ENCODE peak calls at places on chromosomes 16 and 17, in four cellular contexts. One of them, this sample, is unnamed.

GRCh38 chr17:55770220-55770870 is 19.5 kb downstream of the PCTP start:
- DNase-seq in H1: no peak
- DNase-seq in HepG2: peak
- DNase-seq in K562: peak
- DNase-seq in this sample: peak

GRCh38 chr17:8586766-8587165 is 43.8 kb downstream of the MYH10 start:
- DNase-seq in H1: no peak
- DNase-seq in HepG2: no peak
- DNase-seq in K562: no peak
- DNase-seq in this sample: no peak

GRCh38 chr16:85587763-85588474 is 25.2 kb upstream of the GSE1 start:
- DNase-seq in H1: no peak
- DNase-seq in HepG2: no peak
- DNase-seq in K562: no peak
- DNase-seq in this sample: no peak

GRCh38 chr17:57989011-57989345 is 924 bp upstream of the VEZF1 start:
- DNase-seq in H1: no peak
- DNase-seq in HepG2: peak
- DNase-seq in K562: peak
- DNase-seq in this sample: peak

GRCh38 chr16:48627148-48627547 is 17.2 kb upstream of the N4BP1 start:
- DNase-seq in H1: no peak
- DNase-seq in HepG2: no peak
- DNase-seq in K562: no peak
- DNase-seq in this sample: no peak

GRCh38 chr16:86044241-86044671 is 145.3 kb downstream of the IRF8 start:
- DNase-seq in H1: peak
- DNase-seq in HepG2: peak
- DNase-seq in K562: peak
- DNase-seq in this sample: peak

GRCh38 chr16:17784073-17784472 is 313.3 kb upstream of the XYLT1 start:
- DNase-seq in H1: no peak
- DNase-seq in HepG2: peak
- DNase-seq in K562: peak
- DNase-seq in this sample: no peak

GRCh38 chr17:50207792-50208567 is 6.5 kb upstream of the COL1A1 start:
- DNase-seq in H1: no peak
- DNase-seq in HepG2: no peak
- DNase-seq in K562: no peak
- DNase-seq in this sample: no peak

GRCh38 chr17:34222732-34223486 is 32.2 kb upstream of the CCL2 start:
- DNase-seq in H1: no peak
- DNase-seq in HepG2: no peak
- DNase-seq in K562: no peak
- DNase-seq in this sample: no peak

GRCh38 chr16:72112452-72112792 is 18.8 kb downstream of the DHX38 start:
- DNase-seq in H1: no peak
- DNase-seq in HepG2: no peak
- DNase-seq in K562: no peak
- DNase-seq in this sample: no peak

GRCh38 chr17:1186923-1187771 is 7.4 kb upstream of the ABR start:
- DNase-seq in H1: no peak
- DNase-seq in HepG2: peak
- DNase-seq in K562: peak
- DNase-seq in this sample: peak

GRCh38 chr16:66477028-66477515 is 50.0 kb downstream of the BEAN1 start:
- DNase-seq in H1: no peak
- DNase-seq in HepG2: no peak
- DNase-seq in K562: no peak
- DNase-seq in this sample: no peak

GRCh38 chr16:66474750-66475199 is 47.7 kb downstream of the BEAN1 start:
- DNase-seq in H1: no peak
- DNase-seq in HepG2: no peak
- DNase-seq in K562: no peak
- DNase-seq in this sample: no peak

GRCh38 chr16:66478733-66479511 is 51.8 kb downstream of the BEAN1 start:
- DNase-seq in H1: peak
- DNase-seq in HepG2: peak
- DNase-seq in K562: peak
- DNase-seq in this sample: peak

GRCh38 chr16:66475232-66475631 is 48.1 kb downstream of the BEAN1 start:
- DNase-seq in H1: no peak
- DNase-seq in HepG2: no peak
- DNase-seq in K562: no peak
- DNase-seq in this sample: no peak

DNA sequence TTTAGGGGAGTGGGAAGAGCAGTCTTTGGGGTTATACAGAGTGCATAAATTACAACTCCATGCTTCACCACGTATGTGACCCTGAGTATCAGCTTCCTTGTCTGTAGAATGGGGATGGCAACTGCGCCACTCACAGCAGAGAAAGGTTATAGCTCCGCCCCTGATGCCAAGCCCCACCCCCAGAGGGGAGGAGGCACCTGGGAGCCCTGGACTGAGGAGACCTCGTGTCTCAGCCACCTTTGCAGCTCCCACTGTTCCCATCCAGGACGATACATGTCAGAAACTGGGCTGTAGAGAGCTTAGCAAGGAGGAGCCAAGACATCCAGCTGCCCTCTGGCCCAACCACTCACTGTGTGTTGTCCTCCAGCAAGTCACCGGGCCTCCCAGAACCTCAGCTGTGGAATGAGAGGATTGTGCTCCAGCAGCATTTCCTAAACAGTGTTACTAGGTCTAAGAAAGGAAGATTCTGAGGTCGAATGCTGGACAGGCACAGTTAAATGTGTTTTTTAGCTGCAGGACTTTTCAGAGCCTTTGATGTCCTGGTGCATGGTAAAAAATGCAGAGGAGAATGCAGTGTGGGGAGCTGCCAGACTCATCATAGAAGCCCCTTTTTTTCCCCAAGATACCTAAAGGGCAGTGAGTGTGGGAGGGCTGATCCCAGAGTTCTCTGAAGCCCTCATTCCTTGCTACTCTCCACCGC is 49.4 kb downstream of the BEAN1 start:
- DNase-seq in H1: no peak
- DNase-seq in HepG2: no peak
- DNase-seq in K562: peak
- DNase-seq in this sample: no peak
- TF ChIP-seq FOSL1 in H1: no peak
- TF ChIP-seq FOSL1 in HepG2: no peak
- TF ChIP-seq FOSL1 in K562: no peak
- TF ChIP-seq FOSL1 in this sample: no peak

GRCh38 chr17:7204828-7205461 is 14.7 kb downstream of the DLG4 start:
- DNase-seq in H1: peak
- DNase-seq in HepG2: no peak
- DNase-seq in K562: peak
- DNase-seq in this sample: peak

GRCh38 chr17:7208027-7208571 is 11.5 kb downstream of the DLG4 start:
- DNase-seq in H1: no peak
- DNase-seq in HepG2: no peak
- DNase-seq in K562: no peak
- DNase-seq in this sample: no peak

GRCh38 chr17:7207120-7208001 is 12.3 kb downstream of the DLG4 start:
- DNase-seq in H1: no peak
- DNase-seq in HepG2: no peak
- DNase-seq in K562: peak
- DNase-seq in this sample: no peak

GRCh38 chr17:7203391-7203790 is 16.2 kb downstream of the DLG4 start:
- DNase-seq in H1: no peak
- DNase-seq in HepG2: no peak
- DNase-seq in K562: no peak
- DNase-seq in this sample: no peak

DNA sequence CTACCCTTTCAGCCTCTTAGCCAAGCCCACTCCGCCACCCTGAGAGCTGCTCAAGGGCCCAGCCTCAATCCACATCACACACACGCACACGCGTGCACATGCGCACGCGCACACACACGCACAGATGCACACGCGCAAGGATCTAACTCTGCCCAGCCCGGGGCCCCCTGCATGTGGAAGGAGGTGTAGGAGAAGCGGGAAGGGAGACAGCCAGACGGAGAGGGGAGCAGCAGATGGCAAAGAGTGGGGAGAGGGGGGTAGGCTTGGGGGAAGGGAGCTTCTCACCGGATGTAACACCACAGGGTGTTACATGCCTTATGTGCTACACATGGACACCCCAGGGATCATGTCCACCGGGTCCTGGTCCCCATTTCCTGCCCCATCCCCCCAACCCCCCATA is 15.3 kb downstream of the DLG4 start:
- DNase-seq in H1: no peak
- DNase-seq in HepG2: no peak
- DNase-seq in K562: no peak
- DNase-seq in this sample: no peak
- TF ChIP-seq FOSL1 in H1: no peak
- TF ChIP-seq FOSL1 in HepG2: no peak
- TF ChIP-seq FOSL1 in K562: no peak
- TF ChIP-seq FOSL1 in this sample: no peak

GRCh38 chr17:178292-179065 is 3.0 kb downstream of the DOC2B start:
- DNase-seq in H1: no peak
- DNase-seq in HepG2: no peak
- DNase-seq in K562: no peak
- DNase-seq in this sample: no peak

GRCh38 chr17:177762-178161 is 3.7 kb downstream of the DOC2B start:
- DNase-seq in H1: no peak
- DNase-seq in HepG2: no peak
- DNase-seq in K562: no peak
- DNase-seq in this sample: no peak

GRCh38 chr17:180380-181212 is 854 bp downstream of the DOC2B start:
- DNase-seq in H1: no peak
- DNase-seq in HepG2: no peak
- DNase-seq in K562: no peak
- DNase-seq in this sample: no peak

GRCh38 chr17:179721-180379 is 1.6 kb downstream of the DOC2B start:
- DNase-seq in H1: no peak
- DNase-seq in HepG2: no peak
- DNase-seq in K562: no peak
- DNase-seq in this sample: no peak

GRCh38 chr17:179066-179432 is 2.4 kb downstream of the DOC2B start:
- DNase-seq in H1: no peak
- DNase-seq in HepG2: no peak
- DNase-seq in K562: no peak
- DNase-seq in this sample: no peak
- TF ChIP-seq FOSL1 in H1: no peak
- TF ChIP-seq FOSL1 in HepG2: no peak
- TF ChIP-seq FOSL1 in K562: no peak
- TF ChIP-seq FOSL1 in this sample: no peak

DNA sequence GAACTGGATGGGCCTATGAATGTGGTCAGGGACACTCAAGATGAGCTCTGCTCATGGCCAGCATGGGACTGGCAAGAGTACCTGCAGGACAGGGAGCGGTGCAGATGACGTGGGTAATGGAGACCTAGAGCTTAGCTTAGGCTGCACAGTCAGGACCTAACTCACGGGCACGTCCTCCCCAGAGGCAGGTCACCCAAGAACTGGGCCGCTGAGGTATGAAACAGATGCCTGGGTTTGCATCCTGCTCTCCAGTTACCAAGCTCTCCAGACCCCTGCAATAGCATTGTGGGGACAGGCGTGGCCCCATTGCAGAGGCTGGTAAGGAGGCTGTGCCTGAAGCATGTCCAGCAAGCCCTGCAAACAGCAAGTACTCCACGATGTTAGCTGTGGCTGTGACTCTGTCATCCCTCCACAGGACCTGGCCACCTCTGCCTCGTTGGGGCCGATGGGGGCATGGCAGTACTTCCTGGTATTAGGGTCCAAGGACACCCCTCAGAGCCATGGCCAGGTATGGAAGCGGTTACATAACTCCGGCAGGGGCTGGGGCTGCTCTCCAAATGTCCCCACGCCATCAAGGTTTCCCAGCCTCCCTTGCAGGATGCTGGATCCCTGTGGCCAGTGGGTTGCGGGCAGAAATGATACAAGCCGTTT is 37.5 kb upstream of the RBFOX3 start:
- DNase-seq in H1: no peak
- DNase-seq in HepG2: no peak
- DNase-seq in K562: no peak
- DNase-seq in this sample: no peak
- TF ChIP-seq FOSL1 in H1: no peak
- TF ChIP-seq FOSL1 in HepG2: no peak
- TF ChIP-seq FOSL1 in K562: no peak
- TF ChIP-seq FOSL1 in this sample: no peak

DNA sequence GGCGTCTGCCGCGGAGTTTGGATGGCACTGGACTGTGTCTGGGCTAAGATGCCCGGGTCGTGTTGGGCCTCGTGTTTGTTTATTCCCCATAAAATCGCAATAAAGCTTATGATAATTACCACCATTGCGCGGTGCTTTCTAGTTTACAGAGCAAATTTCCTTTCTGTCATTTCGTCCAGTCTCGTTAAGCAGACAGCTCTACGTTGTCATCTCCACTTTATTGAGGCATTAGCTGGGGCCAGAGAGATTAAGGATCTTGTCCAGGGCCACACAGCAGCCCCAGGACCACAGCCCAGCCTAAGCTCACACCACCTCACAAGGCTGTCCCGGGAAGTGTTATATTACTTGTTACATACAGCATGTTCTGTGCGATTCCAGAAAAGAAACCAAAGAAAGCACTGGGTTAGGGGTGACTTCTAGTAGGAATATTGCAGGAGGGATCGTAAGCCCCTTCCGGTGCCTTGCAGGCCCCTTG is 6.4 kb downstream of the NOS2 start:
- DNase-seq in H1: no peak
- DNase-seq in HepG2: no peak
- DNase-seq in K562: no peak
- DNase-seq in this sample: no peak
- TF ChIP-seq FOSL1 in H1: no peak
- TF ChIP-seq FOSL1 in HepG2: no peak
- TF ChIP-seq FOSL1 in K562: no peak
- TF ChIP-seq FOSL1 in this sample: no peak

DNA sequence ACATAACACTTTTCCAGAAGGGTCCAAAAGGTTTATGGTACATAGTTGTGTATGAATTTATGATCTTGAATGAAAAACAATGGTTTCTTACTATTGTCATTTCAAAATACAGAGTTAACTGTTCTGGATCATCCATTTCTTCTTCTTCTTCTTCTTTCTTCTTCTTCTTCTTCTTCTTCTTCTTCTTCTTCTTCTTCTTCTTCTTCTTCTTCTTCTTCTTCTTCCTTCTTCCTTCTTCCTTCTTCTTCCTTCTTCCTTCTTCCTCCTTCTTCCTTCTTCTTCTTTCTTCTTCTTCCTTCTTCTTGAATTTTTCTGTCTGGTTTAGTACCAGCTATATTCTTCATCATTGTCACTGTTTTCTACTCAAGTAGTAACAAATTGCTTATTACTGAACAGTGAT is 47.8 kb downstream of the TNRC6C start:
- DNase-seq in H1: no peak
- DNase-seq in HepG2: no peak
- DNase-seq in K562: no peak
- DNase-seq in this sample: no peak
- TF ChIP-seq FOSL1 in H1: no peak
- TF ChIP-seq FOSL1 in HepG2: no peak
- TF ChIP-seq FOSL1 in K562: no peak
- TF ChIP-seq FOSL1 in this sample: no peak